ENCODE peak calls at places on chromosomes 4 and X, in seven cellular contexts. Y is ovary, N is breast epithelium, U is HCT116, R is right lobe of liver, S is uterus, B is transverse colon. O is an unnamed sample.

GRCh38 chrX:130916636-130917422 is 13.8 kb upstream of the ENOX2 start:
- DNase-seq in Y (peak), N (no peak), U (peak), R (no peak), S (peak), B (peak), O (no peak)

GRCh38 chr4:41526628-41527027 is 11.3 kb upstream of the LIMCH1 start:
- DNase-seq in Y (no peak), N (no peak), U (no peak), R (no peak), S (no peak), B (no peak), O (no peak)

GRCh38 chrX:2442694-2443093 is 58.1 kb downstream of the DHRSX start:
- DNase-seq in Y (no peak), N (no peak), U (no peak), R (no peak), S (no peak), B (no peak), O (no peak)

GRCh38 chr4:9944431-9945425 is 76.6 kb downstream of the SLC2A9 start:
- DNase-seq in Y (no peak), N (no peak), U (no peak), R (no peak), S (no peak), B (no peak), O (peak)

GRCh38 chr4:77158487-77158861 is 1.5 kb downstream of the CCNG2 start:
- DNase-seq in Y (peak), N (no peak), U (no peak), R (no peak), S (peak), B (no peak), O (no peak)

GRCh38 chrX:65658229-65658628 is 9.2 kb upstream of the MSN start:
- DNase-seq in Y (no peak), N (no peak), U (no peak), R (no peak), S (no peak), B (no peak), O (no peak)

GRCh38 chr4:143585548-143585947 is 72.0 kb downstream of the SMARCA5 start:
- DNase-seq in Y (no peak), N (no peak), U (no peak), R (no peak), S (no peak), B (no peak), O (no peak)

GRCh38 chr4:14863420-14864364 is 138.6 kb upstream of the CPEB2 start:
- DNase-seq in Y (no peak), N (no peak), U (no peak), R (no peak), S (no peak), B (no peak), O (no peak)

GRCh38 chrX:73401591-73402266 is 45.1 kb upstream of the CDX4 start:
- DNase-seq in Y (no peak), N (no peak), U (no peak), R (no peak), S (no peak), B (no peak), O (no peak)

GRCh38 chrX:18422886-18423285 is 2.5 kb upstream of the CDKL5 start:
- DNase-seq in Y (no peak), N (no peak), U (no peak), R (no peak), S (no peak), B (no peak), O (no peak)

GRCh38 chrX:18426004-18426320 is 554 bp downstream of the CDKL5 start:
- DNase-seq in Y (peak), N (no peak), U (no peak), R (no peak), S (no peak), B (no peak), O (no peak)

GRCh38 chrX:18424482-18425198 is 768 bp upstream of the CDKL5 start:
- DNase-seq in Y (peak), N (no peak), U (no peak), R (no peak), S (no peak), B (peak), O (no peak)

GRCh38 chrX:18428006-18428405 is 2.6 kb downstream of the CDKL5 start:
- DNase-seq in Y (no peak), N (no peak), U (no peak), R (no peak), S (no peak), B (no peak), O (no peak)

DNA sequence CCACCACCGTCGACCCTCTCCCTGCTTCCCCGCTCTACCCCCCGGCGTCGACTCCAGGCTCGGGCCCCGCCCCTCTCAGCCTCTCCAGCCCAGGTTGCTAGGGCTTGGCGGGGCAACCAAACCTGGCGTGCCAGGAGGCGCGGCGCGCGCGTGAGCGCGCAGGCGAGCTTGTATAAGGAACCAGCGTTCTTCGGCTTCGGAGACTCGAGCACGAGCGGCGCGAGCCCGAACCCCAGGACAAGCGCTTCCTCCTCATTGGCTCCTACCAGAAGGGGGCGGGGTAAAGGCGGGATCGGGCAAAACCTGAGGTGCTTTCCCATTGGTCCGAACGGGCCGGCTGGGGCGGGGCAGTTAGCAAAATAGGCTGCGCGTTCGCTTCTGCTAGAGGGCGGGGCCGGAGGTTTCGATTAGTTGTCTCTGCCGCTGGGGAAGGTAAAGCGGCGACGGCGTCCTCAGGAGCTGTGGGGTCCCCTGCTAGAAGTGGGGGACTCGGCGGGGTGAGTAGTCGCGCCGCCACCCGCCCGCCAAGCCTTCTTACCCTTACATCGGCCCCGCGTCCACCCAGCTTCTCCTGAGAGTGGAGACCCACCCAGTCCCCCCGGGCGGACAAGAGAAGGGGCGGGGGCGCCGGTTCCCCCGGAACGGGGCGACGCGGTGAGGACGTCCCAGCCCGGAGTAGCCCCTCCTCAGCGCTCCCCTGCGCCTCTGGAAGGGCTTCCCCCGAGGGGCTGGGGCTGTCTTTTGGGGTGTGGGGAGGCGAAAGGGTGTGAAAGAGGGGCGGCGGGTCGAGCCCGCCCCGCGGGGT is at the start of gene CDKL5:
- DNase-seq in Y (peak), N (peak), U (peak), R (peak), S (peak), B (peak), O (peak)
- TF ChIP-seq POLR2A in Y (peak), N (no peak), U (no peak), R (peak), S (peak), B (peak), O (peak)

GRCh38 chr4:82681759-82682158 is 116.8 kb downstream of the SCD5 start:
- DNase-seq in Y (no peak), N (no peak), U (no peak), R (no peak), S (no peak), B (no peak), O (no peak)

GRCh38 chr4:82677327-82677726 is 115.5 kb upstream of the TMEM150C start:
- DNase-seq in Y (no peak), N (peak), U (no peak), R (no peak), S (no peak), B (no peak), O (no peak)

GRCh38 chr4:82679531-82679930 is 117.7 kb upstream of the TMEM150C start:
- DNase-seq in Y (no peak), N (no peak), U (no peak), R (no peak), S (no peak), B (no peak), O (no peak)

GRCh38 chr4:82678046-82678445 is 116.3 kb upstream of the TMEM150C start:
- DNase-seq in Y (no peak), N (no peak), U (no peak), R (no peak), S (no peak), B (no peak), O (no peak)

GRCh38 chr4:82680834-82681233 is 117.8 kb downstream of the SCD5 start:
- DNase-seq in Y (no peak), N (no peak), U (no peak), R (no peak), S (no peak), B (no peak), O (no peak)
- TF ChIP-seq POLR2A in Y (no peak), N (no peak), U (no peak), R (no peak), S (no peak), B (no peak), O (no peak)

DNA sequence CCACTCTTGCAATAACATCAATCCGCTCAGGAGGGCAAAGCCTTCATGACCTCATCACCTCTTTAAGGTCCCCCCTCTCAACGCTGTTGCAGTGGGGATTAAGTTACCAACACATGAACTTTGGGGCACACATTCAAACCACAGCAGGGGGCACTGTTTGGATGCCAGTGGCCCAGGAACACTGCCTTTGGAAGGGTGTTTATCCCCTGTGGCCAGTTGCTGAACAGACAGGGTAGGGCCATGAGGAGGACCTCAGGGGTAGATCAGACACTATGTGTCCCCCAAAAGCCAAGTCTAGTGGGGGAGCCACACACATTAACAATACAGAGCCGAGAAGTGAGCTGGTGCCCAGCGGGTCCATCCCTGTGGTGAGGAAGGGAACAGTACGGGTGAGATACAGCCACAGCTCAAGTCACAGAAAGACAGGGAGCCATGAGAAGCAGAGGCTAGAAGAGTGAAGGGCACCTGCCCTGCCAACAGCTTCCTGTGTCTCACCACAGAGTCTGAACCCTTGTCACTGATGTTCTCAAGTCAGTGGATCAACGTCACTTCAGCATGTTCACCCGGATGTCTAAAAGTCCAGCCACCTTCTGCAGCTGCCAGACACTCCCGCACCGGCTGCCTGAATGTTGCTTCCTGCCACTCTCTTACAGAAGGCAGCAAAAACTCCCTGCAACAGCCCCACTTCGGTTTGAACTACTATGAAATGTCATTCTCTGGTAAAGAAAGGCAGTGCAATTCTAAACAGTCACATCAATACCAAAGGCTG is 19.9 kb upstream of the MXD4 start:
- DNase-seq in Y (no peak), N (no peak), U (no peak), R (peak), S (no peak), B (peak), O (no peak)
- TF ChIP-seq POLR2A in Y (no peak), N (no peak), U (no peak), R (no peak), S (no peak), B (no peak), O (no peak)

GRCh38 chr4:7422898-7423180 is 11.9 kb downstream of the PSAPL1 start:
- DNase-seq in Y (no peak), N (no peak), U (no peak), R (no peak), S (no peak), B (no peak), O (no peak)

GRCh38 chr4:7422098-7422897 is 12.4 kb downstream of the PSAPL1 start:
- DNase-seq in Y (no peak), N (no peak), U (no peak), R (no peak), S (no peak), B (peak), O (peak)

GRCh38 chr4:7421356-7422097 is 13.2 kb downstream of the PSAPL1 start:
- DNase-seq in Y (no peak), N (no peak), U (no peak), R (no peak), S (no peak), B (no peak), O (peak)

GRCh38 chr4:7419961-7420660 is 14.6 kb downstream of the PSAPL1 start:
- DNase-seq in Y (no peak), N (no peak), U (no peak), R (no peak), S (no peak), B (no peak), O (no peak)

GRCh38 chr4:7420661-7421040 is 14.1 kb downstream of the PSAPL1 start:
- DNase-seq in Y (no peak), N (no peak), U (no peak), R (no peak), S (no peak), B (no peak), O (peak)
- TF ChIP-seq POLR2A in Y (no peak), N (no peak), U (no peak), R (no peak), S (no peak), B (no peak), O (no peak)

GRCh38 chr4:73419106-73420038 is 15.3 kb downstream of the ALB start:
- DNase-seq in Y (no peak), N (no peak), U (no peak), R (no peak), S (no peak), B (no peak), O (no peak)
- TF ChIP-seq POLR2A in Y (no peak), N (no peak), U (no peak), R (peak), S (no peak), B (no peak), O (no peak)

GRCh38 chr4:575281-576141 is 584 bp downstream of the TMEM271 start:
- DNase-seq in Y (no peak), N (no peak), U (no peak), R (no peak), S (no peak), B (no peak), O (no peak)

GRCh38 chr4:577499-578450 is 1.7 kb upstream of the TMEM271 start:
- DNase-seq in Y (no peak), N (no peak), U (no peak), R (no peak), S (no peak), B (no peak), O (no peak)

GRCh38 chr4:576245-576821 is at the start of gene TMEM271:
- DNase-seq in Y (no peak), N (no peak), U (no peak), R (no peak), S (no peak), B (no peak), O (no peak)

GRCh38 chr4:578451-579443 is 2.7 kb upstream of the TMEM271 start:
- DNase-seq in Y (no peak), N (no peak), U (no peak), R (no peak), S (no peak), B (no peak), O (no peak)

DNA sequence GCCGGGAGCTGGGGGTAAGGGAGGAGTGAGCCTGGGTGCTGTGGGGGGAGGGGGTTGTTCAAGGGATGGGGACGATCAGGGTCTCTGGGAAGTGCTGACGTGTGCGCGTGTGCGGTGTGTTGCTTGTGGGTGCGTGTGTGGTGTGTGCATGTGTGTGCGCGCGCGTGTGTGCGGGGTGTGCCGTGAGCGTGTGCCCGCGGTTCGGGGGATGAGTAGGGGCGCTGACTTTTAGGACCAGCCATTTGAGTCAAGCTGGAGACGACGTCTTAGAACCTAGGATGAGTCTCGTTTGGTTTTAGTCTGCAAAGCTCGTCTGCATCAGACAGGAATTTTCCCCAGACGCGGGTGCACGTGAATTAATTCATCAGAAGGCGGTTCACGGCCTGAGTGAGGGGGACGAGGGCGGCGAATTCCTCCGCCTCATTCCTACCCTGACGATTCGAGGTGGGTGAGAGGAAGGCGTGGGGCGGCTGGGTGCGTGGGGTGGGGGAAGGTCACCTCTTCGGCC is 950 bp upstream of the TMEM271 start:
- DNase-seq in Y (no peak), N (no peak), U (no peak), R (no peak), S (no peak), B (no peak), O (no peak)
- TF ChIP-seq POLR2A in Y (no peak), N (no peak), U (no peak), R (no peak), S (no peak), B (no peak), O (no peak)

GRCh38 chr4:3531887-3532713 is at the start of gene LRPAP1:
- DNase-seq in Y (peak), N (peak), U (peak), R (peak), S (peak), B (peak), O (peak)
- TF ChIP-seq POLR2A in Y (peak), N (peak), U (peak), R (peak), S (peak), B (peak), O (no peak)

GRCh38 chrX:119758682-119759332 is 419 bp downstream of the SOWAHD start:
- DNase-seq in Y (peak), N (no peak), U (no peak), R (no peak), S (no peak), B (peak), O (no peak)
- TF ChIP-seq POLR2A in Y (no peak), N (no peak), U (no peak), R (no peak), S (no peak), B (no peak), O (no peak)

DNA sequence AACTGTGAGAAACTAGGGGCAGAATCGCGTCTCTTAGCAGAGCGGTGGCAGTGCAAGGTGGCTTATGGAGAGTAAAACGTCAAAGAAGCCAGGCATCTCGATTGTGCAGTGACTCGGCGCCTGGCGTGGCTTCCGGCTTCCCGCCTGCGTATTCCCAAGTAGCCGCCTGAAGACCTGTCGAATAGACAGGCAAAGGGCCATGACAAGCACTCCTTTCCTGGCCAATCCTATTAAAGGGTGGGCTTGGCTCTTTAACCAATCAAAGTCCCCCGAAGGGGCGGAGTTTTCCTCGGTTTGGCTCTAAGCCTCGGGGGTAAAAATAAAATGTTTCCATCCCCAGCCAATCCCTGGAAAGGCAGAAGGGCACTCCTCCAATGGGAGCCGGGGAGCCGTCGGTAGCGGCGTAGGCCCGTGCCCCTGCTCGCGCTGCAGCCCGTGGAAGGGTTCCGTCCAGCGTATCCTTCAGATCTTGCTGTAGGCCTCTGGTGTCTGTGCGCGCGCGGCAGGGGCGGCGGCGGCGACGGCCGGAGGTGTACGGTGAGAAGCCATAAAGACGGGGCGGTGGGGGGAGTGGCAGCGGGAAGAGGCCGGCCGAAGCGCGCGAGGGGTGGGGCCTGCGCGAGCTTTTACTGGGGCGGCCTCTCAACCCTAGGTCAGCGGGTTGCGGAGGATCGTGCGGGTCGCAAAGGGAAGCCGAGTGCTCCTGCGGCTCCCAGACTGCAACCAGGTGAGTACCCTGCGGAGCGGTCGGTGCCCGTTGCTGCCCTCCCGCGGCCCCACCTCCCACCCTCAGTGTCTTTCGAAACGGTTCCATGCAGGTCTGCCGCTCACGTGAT is at the start of gene KANTR:
- DNase-seq in Y (peak), N (peak), U (peak), R (peak), S (peak), B (peak), O (peak)
- TF ChIP-seq POLR2A in Y (peak), N (no peak), U (no peak), R (peak), S (peak), B (peak), O (no peak)

O was measured in suprapubic skin.